ENCODE peak calls at places on chromosomes 3 and 15, in seven cellular contexts. W is K562, C is GM12878, G is GM12892, X is H1, F is HepG2, M is SK-N-SH. Z is an unnamed sample.

GRCh38 chr3:194871143-194871863 is 185.6 kb downstream of the FAM43A start:
- DNase-seq in X (no peak), C (no peak), M (peak; percentile 82), W (no peak), G (peak; percentile 33), F (no peak), Z (peak; percentile 26)

GRCh38 chr3:129016725-129017530 is 15.8 kb downstream of the EFCC1 start:
- DNase-seq in X (no peak), M (no peak), F (no peak), C (no peak), G (no peak), W (peak; percentile 47), Z (peak; percentile 55)

GRCh38 chr3:141403576-141403975 is 35.3 kb downstream of the ZBTB38 start:
- DNase-seq in W (no peak), M (no peak), F (no peak), G (no peak), X (no peak), C (no peak), Z (no peak)

GRCh38 chr3:143367171-143367570 is 247.6 kb downstream of the CHST2 start:
- DNase-seq in X (no peak), W (no peak), G (no peak), F (no peak), C (no peak), M (no peak), Z (no peak)

GRCh38 chr3:18420584-18420983 is 4.6 kb downstream of the SATB1 start:
- DNase-seq in F (no peak), M (no peak), W (no peak), C (no peak), G (no peak), X (no peak), Z (no peak)

GRCh38 chr15:51267714-51268105 is 70.7 kb downstream of the CYP19A1 start:
- DNase-seq in F (no peak), G (no peak), M (peak; percentile 52), C (no peak), X (no peak), W (no peak), Z (no peak)

GRCh38 chr3:13233487-13234154 is 160.4 kb upstream of the IQSEC1 start:
- DNase-seq in C (no peak), W (no peak), G (no peak), M (peak; percentile 11), F (no peak), X (no peak), Z (peak; percentile 44)

GRCh38 chr3:32398531-32398930 is 6.9 kb downstream of the CMTM7 start:
- DNase-seq in M (no peak), X (no peak), C (no peak), W (no peak), G (no peak), F (no peak), Z (no peak)

GRCh38 chr3:13574798-13575451 is 26.0 kb downstream of the FBLN2 start:
- DNase-seq in X (no peak), W (peak; percentile 84), M (no peak), F (no peak), C (no peak), G (no peak), Z (no peak)

GRCh38 chr3:192039593-192039992 is 578.6 kb downstream of the PYDC2 start:
- DNase-seq in G (no peak), F (no peak), W (no peak), C (no peak), X (no peak), M (no peak), Z (no peak)

GRCh38 chr3:16060358-16060852 is 114.1 kb upstream of the GALNT15 start:
- DNase-seq in M (no peak), W (no peak), F (peak; percentile 98), C (no peak), X (peak; percentile 38), G (no peak), Z (no peak)

GRCh38 chr15:48888836-48889235 is 10.9 kb downstream of the EID1 start:
- DNase-seq in X (no peak), M (no peak), F (no peak), G (no peak), C (no peak), W (no peak), Z (no peak)

GRCh38 chr3:126766653-126767052 is 62.6 kb downstream of the CHCHD6 start:
- DNase-seq in C (no peak), W (no peak), F (no peak), M (no peak), G (no peak), X (no peak), Z (no peak)

GRCh38 chr3:147390589-147391569 is 15.5 kb downstream of the ZIC4 start:
- DNase-seq in G (no peak), M (no peak), W (no peak), F (no peak), X (no peak), C (no peak), Z (no peak)

GRCh38 chr3:46400000-46400734 is 6.7 kb downstream of the CCR5AS start:
- DNase-seq in M (no peak), F (no peak), X (no peak), W (peak; percentile 67), G (no peak), C (no peak), Z (no peak)

GRCh38 chr3:170421147-170421641 is 2.5 kb downstream of the CLDN11 start:
- DNase-seq in X (no peak), C (no peak), G (no peak), M (peak; percentile 27), W (no peak), F (peak; percentile 42), Z (no peak)

GRCh38 chr15:28178290-28178689 is 79.2 kb upstream of the OCA2 start:
- DNase-seq in M (no peak), G (no peak), X (no peak), F (peak; percentile 4), C (no peak), W (no peak), Z (no peak)

GRCh38 chr3:148820885-148821284 is 6.7 kb upstream of the CPB1 start:
- DNase-seq in C (no peak), M (no peak), F (no peak), G (no peak), X (no peak), W (no peak), Z (no peak)

GRCh38 chr15:42024303-42024702 is 3.5 kb upstream of the PLA2G4E start:
- DNase-seq in F (no peak), X (no peak), W (no peak), M (no peak), C (no peak), G (no peak), Z (no peak)

GRCh38 chr3:108333951-108334350 is 37.6 kb downstream of the HHLA2 start:
- DNase-seq in X (no peak), W (no peak), M (no peak), F (no peak), C (no peak), G (no peak), Z (no peak)
- TF ChIP-seq TAF1 in X (no peak), W (no peak), M (no peak), F (no peak), C (no peak), G (no peak), Z (no peak)

DNA sequence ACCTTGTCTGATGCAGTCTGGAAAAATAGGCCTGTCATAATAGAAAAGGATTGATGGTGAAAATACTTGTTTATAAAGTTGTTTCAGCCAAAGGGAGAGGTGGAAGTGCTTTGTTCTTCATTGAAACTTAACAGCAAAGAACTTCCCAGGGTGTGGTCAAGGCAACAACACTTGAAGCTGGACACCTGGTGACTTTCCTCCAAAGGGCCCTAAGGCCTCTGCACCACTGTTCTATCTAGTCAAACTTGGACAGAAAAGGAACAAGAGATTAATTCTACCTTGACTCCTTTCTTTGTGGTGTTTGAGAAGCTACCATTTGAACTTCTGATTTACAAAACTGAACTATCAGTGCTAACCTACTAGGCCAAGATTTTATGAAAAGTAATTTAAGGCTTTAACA is 102.0 kb downstream of the CMSS1 start:
- DNase-seq in M (no peak), F (no peak), W (no peak), X (no peak), C (no peak), G (no peak), Z (no peak)
- TF ChIP-seq TAF1 in M (no peak), F (no peak), W (no peak), X (no peak), C (no peak), G (no peak), Z (no peak)

DNA sequence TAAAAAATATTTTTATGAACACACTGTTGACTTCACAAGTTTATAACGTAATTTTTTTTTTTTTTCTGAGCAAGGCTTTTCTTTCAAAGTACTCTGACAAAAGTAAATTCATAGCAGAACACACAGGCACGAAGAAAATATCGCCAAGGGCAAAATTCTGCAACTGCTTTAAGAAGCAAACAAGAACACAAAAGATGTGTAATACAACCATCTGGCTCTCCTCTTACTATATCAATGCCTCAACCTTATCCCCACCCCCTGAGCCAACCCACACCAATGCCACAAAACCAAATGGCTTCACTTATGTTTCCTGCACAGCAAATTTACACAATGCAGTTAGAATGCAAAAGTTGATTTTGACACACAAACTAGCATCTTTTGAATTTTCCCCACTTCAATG is 274.2 kb downstream of the FOXP1 start:
- DNase-seq in G (no peak), F (no peak), M (no peak), W (no peak), X (no peak), C (no peak), Z (no peak)
- TF ChIP-seq TAF1 in G (no peak), F (no peak), M (no peak), W (no peak), X (no peak), C (no peak), Z (no peak)

DNA sequence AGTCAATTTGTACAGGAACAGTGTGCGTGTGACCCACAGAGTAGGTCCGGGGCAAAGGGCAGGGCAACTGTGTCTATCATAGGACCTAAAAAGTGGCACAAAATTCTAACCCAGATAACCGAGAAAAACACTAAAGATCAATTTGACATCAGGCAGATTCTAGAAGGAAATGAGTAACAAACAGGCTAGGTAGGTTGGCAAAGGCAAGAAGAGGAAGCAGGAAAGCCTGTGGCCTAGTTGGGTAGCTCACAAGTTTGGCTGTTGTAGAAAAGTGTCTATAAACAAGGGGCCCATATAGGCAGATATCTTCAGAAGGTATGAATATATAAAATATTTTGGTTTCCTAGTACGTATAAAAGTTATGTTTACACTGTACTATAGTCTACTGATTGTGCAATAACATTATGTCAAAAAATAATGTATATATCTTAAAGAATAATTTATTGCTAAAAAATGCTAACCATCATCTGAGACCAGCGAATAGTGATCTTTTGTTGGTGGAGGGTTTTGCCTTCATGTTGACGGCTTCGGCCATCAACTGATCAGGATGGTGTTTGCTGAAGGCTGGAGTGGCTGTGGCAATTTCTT is 13.3 kb upstream of the OR5K1 start:
- DNase-seq in C (no peak), X (no peak), F (no peak), W (no peak), G (no peak), M (no peak), Z (no peak)
- TF ChIP-seq TAF1 in C (no peak), X (no peak), F (no peak), W (no peak), G (no peak), M (no peak), Z (no peak)

GRCh38 chr3:178203650-178204049 is 332.6 kb upstream of the KCNMB2 start:
- DNase-seq in X (no peak), C (no peak), M (no peak), F (no peak), G (no peak), W (no peak), Z (no peak)
- TF ChIP-seq TAF1 in X (no peak), C (no peak), M (no peak), F (no peak), G (no peak), W (no peak), Z (no peak)

Z was measured in GM12891.